ENCODE peak calls at places on chromosomes 5 and 9, in eight cellular contexts. One of them, this sample, is unnamed.

GRCh38 chr5:2009986-2010914 is 127.5 kb upstream of the IRX4 start:
- DNase-seq in WTC11: no peak
- DNase-seq in GM06990: no peak
- DNase-seq in tibial nerve: no peak
- DNase-seq in activated T-cell treated with anti-CD3 and anti-CD28 coated beads for 1 hour: no peak
- DNase-seq in occipital lobe: no peak
- DNase-seq in T-cell: no peak
- DNase-seq in AG20443: peak
- DNase-seq in this sample: no peak

GRCh38 chr5:2797160-2797559 is 45.7 kb upstream of the IRX2 start:
- DNase-seq in WTC11: no peak
- DNase-seq in GM06990: no peak
- DNase-seq in tibial nerve: no peak
- DNase-seq in activated T-cell treated with anti-CD3 and anti-CD28 coated beads for 1 hour: no peak
- DNase-seq in occipital lobe: no peak
- DNase-seq in T-cell: no peak
- DNase-seq in AG20443: no peak
- DNase-seq in this sample: no peak

GRCh38 chr5:132905938-132906337 is 32.5 kb downstream of the LEAP2 start:
- DNase-seq in WTC11: no peak
- DNase-seq in GM06990: no peak
- DNase-seq in tibial nerve: no peak
- DNase-seq in activated T-cell treated with anti-CD3 and anti-CD28 coated beads for 1 hour: no peak
- DNase-seq in occipital lobe: no peak
- DNase-seq in T-cell: no peak
- DNase-seq in AG20443: no peak
- DNase-seq in this sample: no peak

GRCh38 chr9:14309403-14309802 is 4.5 kb downstream of the NFIB start:
- DNase-seq in WTC11: no peak
- DNase-seq in GM06990: no peak
- DNase-seq in tibial nerve: no peak
- DNase-seq in activated T-cell treated with anti-CD3 and anti-CD28 coated beads for 1 hour: no peak
- DNase-seq in occipital lobe: no peak
- DNase-seq in T-cell: no peak
- DNase-seq in AG20443: no peak
- DNase-seq in this sample: no peak

GRCh38 chr5:177403194-177403825 is 2.8 kb upstream of the PFN3 start:
- DNase-seq in WTC11: peak
- DNase-seq in GM06990: no peak
- DNase-seq in tibial nerve: no peak
- DNase-seq in activated T-cell treated with anti-CD3 and anti-CD28 coated beads for 1 hour: peak
- DNase-seq in occipital lobe: no peak
- DNase-seq in T-cell: peak
- DNase-seq in AG20443: no peak
- DNase-seq in this sample: no peak

GRCh38 chr5:28369418-28369817 is 1331.0 kb upstream of the CDH9 start:
- DNase-seq in WTC11: no peak
- DNase-seq in GM06990: no peak
- DNase-seq in tibial nerve: no peak
- DNase-seq in activated T-cell treated with anti-CD3 and anti-CD28 coated beads for 1 hour: no peak
- DNase-seq in occipital lobe: no peak
- DNase-seq in T-cell: no peak
- DNase-seq in AG20443: no peak
- DNase-seq in this sample: no peak

GRCh38 chr5:94932259-94932658 is 313.8 kb downstream of the SLF1 start:
- DNase-seq in WTC11: no peak
- DNase-seq in GM06990: no peak
- DNase-seq in tibial nerve: no peak
- DNase-seq in activated T-cell treated with anti-CD3 and anti-CD28 coated beads for 1 hour: no peak
- DNase-seq in occipital lobe: no peak
- DNase-seq in T-cell: no peak
- DNase-seq in AG20443: no peak
- DNase-seq in this sample: no peak

GRCh38 chr5:173472784-173473278 is 143.6 kb downstream of the BOD1 start:
- DNase-seq in WTC11: no peak
- DNase-seq in GM06990: no peak
- DNase-seq in tibial nerve: no peak
- DNase-seq in activated T-cell treated with anti-CD3 and anti-CD28 coated beads for 1 hour: no peak
- DNase-seq in occipital lobe: no peak
- DNase-seq in T-cell: no peak
- DNase-seq in AG20443: peak
- DNase-seq in this sample: peak

GRCh38 chr5:143262393-143263174 is 140.9 kb downstream of the NR3C1 start:
- DNase-seq in WTC11: no peak
- DNase-seq in GM06990: peak
- DNase-seq in tibial nerve: no peak
- DNase-seq in activated T-cell treated with anti-CD3 and anti-CD28 coated beads for 1 hour: no peak
- DNase-seq in occipital lobe: no peak
- DNase-seq in T-cell: no peak
- DNase-seq in AG20443: peak
- DNase-seq in this sample: no peak

GRCh38 chr5:150068071-150068470 is 18.3 kb downstream of the CSF1R start:
- DNase-seq in WTC11: no peak
- DNase-seq in GM06990: no peak
- DNase-seq in tibial nerve: no peak
- DNase-seq in activated T-cell treated with anti-CD3 and anti-CD28 coated beads for 1 hour: no peak
- DNase-seq in occipital lobe: no peak
- DNase-seq in T-cell: no peak
- DNase-seq in AG20443: no peak
- DNase-seq in this sample: no peak

GRCh38 chr5:149799119-149799623 is 69.1 kb downstream of the PPARGC1B start:
- DNase-seq in WTC11: no peak
- DNase-seq in GM06990: no peak
- DNase-seq in tibial nerve: peak
- DNase-seq in activated T-cell treated with anti-CD3 and anti-CD28 coated beads for 1 hour: no peak
- DNase-seq in occipital lobe: no peak
- DNase-seq in T-cell: no peak
- DNase-seq in AG20443: peak
- DNase-seq in this sample: peak

This sample was measured in breast epithelium.